ENCODE peak calls at places on chromosomes 7 and 10, in four cellular contexts. G is T follicular helper cell; E is activated CD8-positive, alpha-beta memory T cell treated with anti-CD3 and anti-CD28 coated beads, Interleukin-2, amount 10 ng/mL, durations not matched to agents 7 days and 5 days; I is body of pancreas. M is an unnamed sample.

GRCh38 chr7:85021090-85021704 is 165.7 kb downstream of the SEMA3D start:
- DNase-seq in G (no peak), E (no peak), I (no peak), M (no peak)

GRCh38 chr7:105454058-105454739 is 65.5 kb upstream of the SRPK2 start:
- DNase-seq in G (no peak), E (no peak), I (no peak), M (no peak)

GRCh38 chr10:111875760-111876159 is 307.8 kb downstream of the GPAM start:
- DNase-seq in G (no peak), E (no peak), I (no peak), M (no peak)

GRCh38 chr10:72025400-72025799 is 61.2 kb downstream of the CHST3 start:
- DNase-seq in G (no peak), E (no peak), I (no peak), M (no peak)

GRCh38 chr7:149686001-149686400 is 87.4 kb downstream of the ZNF467 start:
- DNase-seq in G (no peak), E (no peak), I (no peak), M (no peak)

GRCh38 chr10:81042647-81043046 is 504.9 kb downstream of the SH2D4B start:
- DNase-seq in G (no peak), E (no peak), I (no peak), M (no peak)

GRCh38 chr10:110455440-110455839 is 42.3 kb upstream of the DUSP5 start:
- DNase-seq in G (no peak), E (peak), I (no peak), M (no peak)

GRCh38 chr10:31102421-31102820 is 70.8 kb upstream of the ZNF438 start:
- DNase-seq in G (no peak), E (no peak), I (no peak), M (no peak)

GRCh38 chr7:40525764-40526163 is 391.0 kb downstream of the SUGCT start:
- DNase-seq in G (no peak), E (no peak), I (no peak), M (no peak)

GRCh38 chr10:119466076-119466475 is 76.4 kb downstream of the RGS10 start:
- DNase-seq in G (no peak), E (no peak), I (no peak), M (no peak)

GRCh38 chr10:93630609-93631320 is 18.4 kb downstream of the PDE6C start:
- DNase-seq in G (no peak), E (no peak), I (no peak), M (no peak)

GRCh38 chr10:78478919-78479318 is 445.3 kb downstream of the RPS24 start:
- DNase-seq in G (no peak), E (no peak), I (no peak), M (no peak)

GRCh38 chr7:99562832-99563231 is 4.4 kb downstream of the ZNF655 start:
- DNase-seq in G (no peak), E (peak), I (peak), M (no peak)

GRCh38 chr7:92723205-92723604 is 113.2 kb downstream of the CDK6 start:
- DNase-seq in G (no peak), E (no peak), I (no peak), M (no peak)

GRCh38 chr10:121886997-121887622 is 40.7 kb downstream of the ATE1 start:
- DNase-seq in G (peak), E (peak), I (peak), M (peak)

GRCh38 chr7:80458822-80459725 is 52.8 kb downstream of the GNAT3 start:
- DNase-seq in G (no peak), E (no peak), I (no peak), M (no peak)

GRCh38 chr7:44081266-44081748 is 1.0 kb downstream of the POLM start:
- DNase-seq in G (no peak), E (peak), I (no peak), M (no peak)

GRCh38 chr7:18610331-18610948 is 114.9 kb downstream of the HDAC9 start:
- DNase-seq in G (no peak), E (no peak), I (peak), M (no peak)

GRCh38 chr10:96025566-96025965 is 17.8 kb upstream of the CCNJ start:
- DNase-seq in G (no peak), E (no peak), I (no peak), M (no peak)

GRCh38 chr7:95180-95862 is 97.0 kb upstream of the FAM20C start:
- DNase-seq in G (no peak), E (no peak), I (no peak), M (no peak)

M was measured in stimulated activated naive CD4-positive, alpha-beta T cell.